ENCODE peak calls at places on chromosomes 11 and 22, in five cellular contexts. F is NCI-H526, O is mucosa of descending colon, L is substantia nigra, A is tibial nerve. S is an unnamed sample.

GRCh38 chr22:20131593-20131855 is at the start of gene ZDHHC8:
- DNase-seq in F (peak; percentile 55), O (no peak), L (no peak), A (no peak), S (no peak)

GRCh38 chr11:113014731-113015455 is 53.7 kb downstream of the NCAM1 start:
- DNase-seq in F (peak; percentile 95), O (no peak), L (no peak), A (no peak), S (no peak)

GRCh38 chr11:70523384-70524095 is 125.2 kb downstream of the CTTN start:
- DNase-seq in F (no peak), O (no peak), L (no peak), A (no peak), S (no peak)

GRCh38 chr11:80097146-80097545 is 656.3 kb upstream of the TENM4 start:
- DNase-seq in F (no peak), O (no peak), L (no peak), A (no peak), S (no peak)

GRCh38 chr11:103582351-103582909 is 454.0 kb upstream of the DDI1 start:
- DNase-seq in F (no peak), O (no peak), L (no peak), A (no peak), S (no peak)

GRCh38 chr11:44785856-44786606 is 59.3 kb downstream of the TSPAN18 start:
- DNase-seq in F (peak; percentile 34), O (no peak), L (no peak), A (no peak), S (peak; percentile 46)

GRCh38 chr22:37119872-37120271 is 10.4 kb upstream of the TMPRSS6 start:
- DNase-seq in F (peak; percentile 59), O (no peak), L (no peak), A (no peak), S (no peak)

GRCh38 chr11:20041499-20041898 is 118.8 kb downstream of the DBX1 start:
- DNase-seq in F (no peak), O (no peak), L (no peak), A (no peak), S (no peak)

GRCh38 chr11:76048763-76049162 is 157.5 kb downstream of the WNT11 start:
- DNase-seq in F (peak; percentile 50), O (no peak), L (no peak), A (no peak), S (no peak)

GRCh38 chr11:63556404-63556803 is 6.8 kb downstream of the PLAAT2 start:
- DNase-seq in F (no peak), O (no peak), L (no peak), A (no peak), S (no peak)

GRCh38 chr11:47185305-47186075 is 744 bp downstream of the PACSIN3 start:
- DNase-seq in F (peak; percentile 36), O (no peak), L (no peak), A (peak; percentile 24), S (peak; percentile 90)

GRCh38 chr11:27317751-27318150 is 45.3 kb downstream of the CCDC34 start:
- DNase-seq in F (no peak), O (no peak), L (no peak), A (no peak), S (no peak)

GRCh38 chr11:86629070-86629706 is 43.2 kb downstream of the ME3 start:
- DNase-seq in F (no peak), O (no peak), L (no peak), A (peak; percentile 54), S (peak; percentile 40)

GRCh38 chr11:124864892-124865180 is 396 bp upstream of the ROBO3 start:
- DNase-seq in F (no peak), O (no peak), L (no peak), A (no peak), S (no peak)

GRCh38 chr11:66912963-66913362 is 45.2 kb downstream of the PC start:
- DNase-seq in F (peak; percentile 46), O (no peak), L (peak; percentile 77), A (no peak), S (no peak)

GRCh38 chr22:32539631-32540449 is 65.2 kb downstream of the FBXO7 start:
- DNase-seq in F (no peak), O (no peak), L (no peak), A (no peak), S (no peak)

GRCh38 chr11:96049426-96049825 is 125.5 kb upstream of the MTMR2 start:
- DNase-seq in F (no peak), O (no peak), L (no peak), A (no peak), S (no peak)

GRCh38 chr22:45397806-45398205 is 15.6 kb downstream of the SMC1B start:
- DNase-seq in F (no peak), O (no peak), L (no peak), A (no peak), S (no peak)

GRCh38 chr11:488992-489391 is 18.1 kb downstream of the RNH1 start:
- DNase-seq in F (no peak), O (peak; percentile 81), L (no peak), A (no peak), S (no peak)

GRCh38 chr22:38618258-38618657 is 37.9 kb downstream of the FAM227A start:
- DNase-seq in F (no peak), O (no peak), L (no peak), A (no peak), S (no peak)

GRCh38 chr22:41099036-41099435 is 6.6 kb downstream of the EP300 start:
- DNase-seq in F (no peak), O (no peak), L (no peak), A (no peak), S (no peak)

GRCh38 chr11:66762088-66762487 is 33.1 kb upstream of the SPTBN2 start:
- DNase-seq in F (no peak), O (no peak), L (no peak), A (no peak), S (no peak)

GRCh38 chr22:39311592-39312400 is 7.6 kb downstream of the RPL3 start:
- DNase-seq in F (no peak), O (peak; percentile 50), L (no peak), A (no peak), S (no peak)

GRCh38 chr11:15969281-15969680 is 387.1 kb downstream of the SOX6 start:
- DNase-seq in F (peak; percentile 73), O (no peak), L (no peak), A (peak; percentile 61), S (peak; percentile 64)

GRCh38 chr11:94728541-94728940 is 39.6 kb upstream of the AMOTL1 start:
- DNase-seq in F (no peak), O (no peak), L (no peak), A (no peak), S (no peak)

GRCh38 chr11:115784796-115785521 is 280.7 kb upstream of the CADM1 start:
- DNase-seq in F (no peak), O (no peak), L (no peak), A (no peak), S (no peak)

GRCh38 chr11:47377571-47378010 is 756 bp downstream of the SPI1 start:
- DNase-seq in F (no peak), O (no peak), L (no peak), A (no peak), S (no peak)

GRCh38 chr11:74057251-74058151 is 48.6 kb upstream of the UCP3 start:
- DNase-seq in F (no peak), O (no peak), L (no peak), A (no peak), S (no peak)

GRCh38 chr11:115709297-115709696 is 205.1 kb upstream of the CADM1 start:
- DNase-seq in F (no peak), O (no peak), L (no peak), A (no peak), S (no peak)

GRCh38 chr11:110525883-110526282 is 96.1 kb downstream of the FDX1 start:
- DNase-seq in F (no peak), O (no peak), L (no peak), A (peak; percentile 77), S (no peak)

GRCh38 chr11:71355266-71355665 is 92.9 kb downstream of the DHCR7 start:
- DNase-seq in F (no peak), O (no peak), L (no peak), A (no peak), S (no peak)

GRCh38 chr11:130599073-130599654 is 150.7 kb downstream of the ADAMTS15 start:
- DNase-seq in F (no peak), O (no peak), L (no peak), A (peak; percentile 81), S (peak; percentile 91)

GRCh38 chr22:23248583-23248982 is 68.3 kb downstream of the BCR start:
- DNase-seq in F (peak; percentile 47), O (no peak), L (no peak), A (no peak), S (no peak)

GRCh38 chr22:48429621-48430020 is 1398.1 kb downstream of the BRD1 start:
- DNase-seq in F (no peak), O (no peak), L (no peak), A (no peak), S (no peak)

GRCh38 chr22:17496843-17497242 is 66.5 kb upstream of the SLC25A18 start:
- DNase-seq in F (no peak), O (no peak), L (no peak), A (no peak), S (no peak)

GRCh38 chr22:17785185-17786184 is 11.2 kb upstream of the BID start:
- DNase-seq in F (peak; percentile 43), O (peak; percentile 85), L (no peak), A (no peak), S (peak; percentile 46)

GRCh38 chr22:37224757-37225420 is 12.6 kb upstream of the SSTR3 start:
- DNase-seq in F (no peak), O (no peak), L (no peak), A (no peak), S (no peak)

GRCh38 chr11:109421981-109422590 is at the start of gene C11orf87:
- DNase-seq in F (peak; percentile 94), O (peak; percentile 40), L (no peak), A (no peak), S (no peak)

GRCh38 chr22:45769569-45770210 is 98.1 kb downstream of the ATXN10 start:
- DNase-seq in F (no peak), O (no peak), L (no peak), A (no peak), S (no peak)